ENCODE peak calls at places on chromosomes 5 and 9, in six cellular contexts. M is choroid plexus epithelial cell, I is fibroblast of pulmonary artery, C is GM23338, K is HFFc6, U is bronchial epithelial cell. O is an unnamed sample.

GRCh38 chr5:168681556-168682183 is 102.5 kb upstream of the PANK3 start:
- DNase-seq in C (no peak), U (peak), I (peak), K (no peak), M (peak), O (no peak)

GRCh38 chr9:120950421-120951388 is 24.1 kb upstream of the TRAF1 start:
- DNase-seq in K (no peak), U (no peak), I (no peak), M (no peak), C (no peak), O (no peak)

GRCh38 chr5:74634611-74635286 is 5.8 kb downstream of the ENC1 start:
- DNase-seq in U (no peak), I (no peak), M (peak), C (no peak), K (no peak), O (no peak)

GRCh38 chr5:54547711-54548250 is 30.2 kb downstream of the SNX18 start:
- DNase-seq in I (peak), U (peak), K (peak), M (peak), C (no peak), O (peak)

GRCh38 chr5:141513627-141514329 is 24.9 kb downstream of the PCDHGC5 start:
- DNase-seq in K (peak), I (peak), M (peak), C (peak), U (peak), O (no peak)

GRCh38 chr9:376115-376514 is 161.4 kb downstream of the DOCK8 start:
- DNase-seq in U (no peak), K (no peak), C (no peak), M (no peak), I (no peak), O (no peak)

GRCh38 chr9:89436963-89437625 is 60.8 kb downstream of the SEMA4D start:
- DNase-seq in K (no peak), C (no peak), I (no peak), U (peak), M (no peak), O (no peak)

GRCh38 chr5:13574634-13575033 is 369.9 kb downstream of the DNAH5 start:
- DNase-seq in U (no peak), C (no peak), I (no peak), M (no peak), K (no peak), O (no peak)

GRCh38 chr5:76742586-76742985 is 26.7 kb downstream of the F2R start:
- DNase-seq in I (peak), K (peak), U (peak), M (peak), C (no peak), O (no peak)

GRCh38 chr5:118698774-118699173 is 289.6 kb downstream of the DTWD2 start:
- DNase-seq in K (no peak), U (no peak), I (no peak), M (no peak), C (peak), O (no peak)

GRCh38 chr9:99354104-99354503 is 132.0 kb downstream of the SEC61B start:
- DNase-seq in M (no peak), K (no peak), U (no peak), I (no peak), C (no peak), O (no peak)

GRCh38 chr5:83097582-83098265 is 20.4 kb downstream of the XRCC4 start:
- DNase-seq in I (peak), C (no peak), K (peak), U (peak), M (peak), O (no peak)

GRCh38 chr9:116323571-116323970 is 170.0 kb downstream of the PAPPA start:
- DNase-seq in I (no peak), M (no peak), U (no peak), C (no peak), K (no peak), O (no peak)

GRCh38 chr9:108869092-108869725 is 7.1 kb downstream of the ACTL7A start:
- DNase-seq in C (no peak), U (peak), K (peak), I (peak), M (peak), O (no peak)

GRCh38 chr9:98702340-98702739 is 6.4 kb downstream of the GABBR2 start:
- DNase-seq in M (no peak), I (no peak), K (no peak), U (no peak), C (no peak), O (no peak)

GRCh38 chr9:125486576-125486975 is 220.4 kb downstream of the MAPKAP1 start:
- DNase-seq in C (no peak), U (no peak), I (no peak), M (no peak), K (no peak), O (no peak)

GRCh38 chr9:81588148-81588874 is 101.0 kb downstream of the TLE1 start:
- DNase-seq in C (no peak), U (peak), M (peak), I (peak), K (no peak), O (no peak)

GRCh38 chr9:38423939-38424843 is at the start of gene IGFBPL1:
- DNase-seq in U (no peak), M (peak), K (no peak), C (peak), I (no peak), O (no peak)

GRCh38 chr9:35660966-35661413 is 2.9 kb downstream of the CCDC107 start:
- DNase-seq in C (peak), I (peak), U (peak), K (no peak), M (peak), O (no peak)

GRCh38 chr9:113913426-113914195 is 37.5 kb downstream of the ZNF618 start:
- DNase-seq in K (no peak), U (no peak), I (peak), M (peak), C (no peak), O (no peak)

GRCh38 chr9:89497978-89498844 is at the start of gene SEMA4D:
- DNase-seq in U (peak), C (peak), M (peak), K (no peak), I (peak), O (peak)

GRCh38 chr5:776862-777711 is 7.4 kb downstream of the ZDHHC11B start:
- DNase-seq in U (no peak), I (no peak), K (no peak), C (peak), M (no peak), O (no peak)

GRCh38 chr9:116574027-116574679 is 113.0 kb upstream of the TRIM32 start:
- DNase-seq in C (no peak), K (no peak), M (peak), I (peak), U (peak), O (no peak)

GRCh38 chr9:22037954-22038690 is 29.0 kb upstream of the CDKN2B start:
- DNase-seq in I (peak), K (peak), C (peak), U (peak), M (peak), O (no peak)

GRCh38 chr5:167961731-167962130 is 329.7 kb upstream of the WWC1 start:
- DNase-seq in M (no peak), I (no peak), U (no peak), C (no peak), K (no peak), O (no peak)

GRCh38 chr5:126268697-126269315 is 154.4 kb upstream of the GRAMD2B start:
- DNase-seq in M (no peak), U (no peak), K (no peak), I (no peak), C (no peak), O (no peak)

GRCh38 chr9:127455299-127455992 is 4.1 kb downstream of the LRSAM1 start:
- DNase-seq in K (no peak), U (no peak), C (no peak), I (no peak), M (no peak), O (no peak)
- TF ChIP-seq CTCF in K (peak), U (peak), C (peak), I (peak), M (peak), O (peak)

GRCh38 chr5:111478266-111478665 is 34.1 kb downstream of the STARD4 start:
- DNase-seq in M (peak), K (no peak), C (no peak), I (peak), U (no peak), O (no peak)

GRCh38 chr5:111472096-111472495 is 40.2 kb downstream of the STARD4 start:
- DNase-seq in K (no peak), M (no peak), U (no peak), C (no peak), I (no peak), O (no peak)

GRCh38 chr5:111469293-111469896 is 42.9 kb downstream of the STARD4 start:
- DNase-seq in I (no peak), K (no peak), C (no peak), M (no peak), U (peak), O (no peak)

GRCh38 chr5:111469905-111470304 is 42.4 kb downstream of the STARD4 start:
- DNase-seq in U (no peak), M (no peak), C (no peak), I (no peak), K (no peak), O (no peak)

GRCh38 chr5:111472579-111472978 is 39.8 kb downstream of the STARD4 start:
- DNase-seq in I (no peak), C (no peak), M (no peak), U (no peak), K (no peak), O (no peak)
- TF ChIP-seq CTCF in I (no peak), C (no peak), M (no peak), U (no peak), K (no peak), O (no peak)

DNA sequence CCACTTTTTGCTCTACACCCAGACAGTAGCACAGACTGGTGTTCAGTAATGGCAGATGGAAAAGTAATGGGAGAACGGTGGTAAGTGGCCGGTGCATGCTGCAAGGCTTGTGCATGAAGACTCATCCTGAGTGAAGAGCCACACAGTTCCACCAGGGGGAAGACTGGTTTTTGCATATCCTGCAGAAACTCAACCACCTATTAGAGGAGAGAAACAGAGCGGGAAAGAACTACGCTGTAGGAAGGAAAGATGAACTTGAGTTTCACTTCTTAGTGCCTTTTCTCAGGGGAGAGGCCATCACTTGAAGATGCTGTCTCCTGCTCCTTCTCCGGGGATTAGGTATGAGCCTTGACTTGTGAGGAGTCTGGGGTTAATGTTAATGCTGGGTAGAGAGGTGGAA is 9.4 kb upstream of the PRSS3 start:
- DNase-seq in M (peak), K (peak), C (peak), I (peak), U (no peak), O (no peak)
- TF ChIP-seq CTCF in M (peak), K (peak), C (peak), I (peak), U (peak), O (peak)

GRCh38 chr5:43110606-43111170 is 10.0 kb upstream of the ZNF131 start:
- DNase-seq in U (peak), M (peak), C (peak), I (no peak), K (no peak), O (no peak)

GRCh38 chr5:43120720-43121564 is at the start of gene ZNF131:
- DNase-seq in C (peak), K (peak), M (peak), U (peak), I (peak), O (peak)

GRCh38 chr5:43117092-43117491 is 3.6 kb upstream of the ZNF131 start:
- DNase-seq in I (no peak), K (no peak), C (no peak), U (no peak), M (no peak), O (no peak)

GRCh38 chr5:43113546-43113945 is 7.2 kb upstream of the ZNF131 start:
- DNase-seq in C (no peak), U (no peak), M (no peak), K (no peak), I (no peak), O (no peak)

GRCh38 chr5:43115968-43116367 is 4.7 kb upstream of the ZNF131 start:
- DNase-seq in M (no peak), I (no peak), C (no peak), U (no peak), K (no peak), O (no peak)
- TF ChIP-seq CTCF in M (no peak), I (no peak), C (no peak), U (no peak), K (no peak), O (no peak)

DNA sequence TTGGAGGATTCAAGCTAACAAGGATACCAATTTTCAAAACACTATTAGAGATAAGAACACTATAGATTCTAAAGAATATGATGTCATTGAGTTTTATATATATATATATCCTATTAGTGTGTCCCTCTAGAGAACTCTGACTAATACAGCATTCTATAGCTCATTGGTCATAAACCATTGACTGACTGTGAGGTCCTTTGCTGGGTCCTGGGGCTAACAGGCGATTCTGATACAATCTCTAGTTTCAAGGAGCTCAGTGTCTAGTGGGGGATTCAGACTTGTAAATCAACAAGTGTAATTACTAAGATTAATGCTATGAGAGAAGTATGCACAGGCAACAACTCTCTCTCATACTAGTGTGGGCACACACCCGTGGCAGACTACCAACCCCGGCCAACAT is 234.5 kb downstream of the DENND1A start:
- DNase-seq in C (no peak), K (peak), M (no peak), U (peak), I (no peak), O (no peak)
- TF ChIP-seq CTCF in C (no peak), K (no peak), M (no peak), U (no peak), I (no peak), O (no peak)